ENCODE peak calls at places on chromosomes 7 and 10, in seven cellular contexts. C is HS-5; T is activated naive CD4-positive, alpha-beta T cell; B is stimulated activated CD8-positive, alpha-beta memory T cell treated with anti-CD3 and anti-CD28 coated beads, Interleukin-15, amount 100 ng/mL, for 24 hours; S is body of pancreas; E is EL; G is left lobe of liver. P is an unnamed sample.

GRCh38 chr7:30654296-30655090 is 27.8 kb downstream of the CRHR2 start:
- DNase-seq in E (no peak), B (no peak), S (peak; percentile 3), C (no peak), G (no peak), T (no peak), P (no peak)

GRCh38 chr10:66167816-66168215 is 758.0 kb upstream of the LRRTM3 start:
- DNase-seq in T (no peak), E (peak; percentile 7), S (peak; percentile 34), B (no peak), C (peak; percentile 46), G (no peak), P (no peak)

GRCh38 chr7:127710635-127711034 is 58.6 kb downstream of the SND1 start:
- DNase-seq in T (no peak), S (no peak), C (no peak), B (no peak), E (no peak), G (no peak), P (no peak)

GRCh38 chr10:93702278-93703001 is at the start of gene FRA10AC1:
- DNase-seq in S (peak; percentile 94), G (peak; percentile 80), B (peak; percentile 82), C (peak; percentile 61), E (peak; percentile 90), T (peak; percentile 81), P (peak; percentile 94)

GRCh38 chr7:27808626-27809025 is 68.7 kb downstream of the TAX1BP1 start:
- DNase-seq in C (peak; percentile 39), E (peak; percentile 56), T (no peak), G (no peak), S (no peak), B (no peak), P (no peak)

GRCh38 chr7:106009511-106010226 is 46.6 kb downstream of the CDHR3 start:
- DNase-seq in B (peak; percentile 60), E (peak; percentile 98), G (peak; percentile 78), C (peak; percentile 39), S (peak; percentile 88), T (peak; percentile 69), P (peak; percentile 92)

GRCh38 chr7:27910341-27910740 is 170.4 kb downstream of the TAX1BP1 start:
- DNase-seq in B (no peak), S (no peak), E (peak; percentile 73), G (no peak), T (no peak), C (no peak), P (no peak)

GRCh38 chr7:111690364-111691111 is 128.2 kb upstream of the IMMP2L start:
- DNase-seq in B (no peak), C (no peak), S (no peak), E (no peak), T (no peak), G (no peak), P (no peak)

GRCh38 chr10:110429301-110429700 is 68.4 kb upstream of the DUSP5 start:
- DNase-seq in B (no peak), T (no peak), S (no peak), G (no peak), E (no peak), C (no peak), P (no peak)

GRCh38 chr7:19707240-19707639 is 1.6 kb downstream of the POLR1F start:
- DNase-seq in S (no peak), E (peak; percentile 60), G (no peak), C (peak; percentile 26), T (no peak), B (no peak), P (no peak)

P was measured in mucosa of descending colon.